ENCODE peak calls at places on chromosomes 4 and X, in four cellular contexts. N, Z, W and B are unnamed samples.
A peak's percentile ranks its signal among the peaks of the same experiment; 100 is the strongest.

GRCh38 chrX:94942603-94943002 is 1268.6 kb downstream of the FAM133A start:
- DNase-seq in N (no peak), W (no peak), Z (peak; percentile 20), B (no peak)

GRCh38 chrX:32448945-32449344 is 762.4 kb downstream of the DMD start:
- DNase-seq in W (no peak), N (no peak), Z (no peak), B (no peak)

GRCh38 chr4:72430050-72430449 is 139.0 kb downstream of the ADAMTS3 start:
- DNase-seq in Z (no peak), W (peak; percentile 50), N (no peak), B (peak; percentile 28)

GRCh38 chr4:6282247-6282646 is 12.6 kb downstream of the WFS1 start:
- DNase-seq in W (peak; percentile 24), N (no peak), Z (no peak), B (no peak)

GRCh38 chrX:109826954-109827708 is 94.1 kb upstream of the ACSL4 start:
- DNase-seq in Z (no peak), N (no peak), W (peak; percentile 81), B (peak; percentile 58)

GRCh38 chr4:6047130-6047673 is 29.0 kb upstream of the C4orf50 start:
- DNase-seq in N (no peak), Z (no peak), W (no peak), B (no peak)

GRCh38 chr4:142264961-142265360 is 581.1 kb downstream of the INPP4B start:
- DNase-seq in N (no peak), W (peak; percentile 75), Z (peak; percentile 19), B (peak; percentile 10)

GRCh38 chr4:141195095-141195707 is 25.5 kb upstream of the ZNF330 start:
- DNase-seq in Z (no peak), W (no peak), N (no peak), B (no peak)

GRCh38 chr4:47160095-47160494 is 128.7 kb downstream of the GABRB1 start:
- DNase-seq in W (no peak), N (no peak), Z (no peak), B (peak; percentile 8)

GRCh38 chrX:78946178-78946896 is 1.1 kb downstream of the P2RY10 start:
- DNase-seq in W (no peak), N (no peak), Z (no peak), B (no peak)

GRCh38 chr4:84825701-84826100 is 140.8 kb downstream of the WDFY3 start:
- DNase-seq in N (no peak), W (no peak), Z (no peak), B (no peak)

GRCh38 chr4:134200811-134201215 is 776 bp downstream of the PABPC4L start:
- DNase-seq in N (no peak), Z (peak; percentile 26), W (no peak), B (no peak)

GRCh38 chrX:23783569-23784486 is 855 bp downstream of the SAT1 start:
- DNase-seq in Z (no peak), N (no peak), W (peak; percentile 27), B (peak; percentile 28)

GRCh38 chr4:66640216-66640615 is 905.1 kb downstream of the CENPC start:
- DNase-seq in Z (no peak), N (no peak), W (no peak), B (no peak)

GRCh38 chr4:152536545-152537182 is 772 bp upstream of the FBXW7 start:
- DNase-seq in N (peak; percentile 36), W (peak; percentile 73), Z (peak; percentile 52), B (peak; percentile 59)

GRCh38 chr4:24930136-24930535 is 17.3 kb upstream of the CCDC149 start:
- DNase-seq in W (peak; percentile 36), Z (no peak), N (no peak), B (no peak)

GRCh38 chr4:24764305-24764704 is 31.1 kb upstream of the SOD3 start:
- DNase-seq in N (no peak), Z (no peak), W (no peak), B (no peak)

GRCh38 chrX:101347859-101348451 is 587 bp downstream of the TIMM8A start:
- DNase-seq in Z (no peak), N (peak; percentile 3), W (peak; percentile 59), B (peak; percentile 18)

GRCh38 chr4:57426779-57427395 is 316.7 kb upstream of the IGFBP7 start:
- DNase-seq in Z (peak; percentile 80), N (peak; percentile 76), W (peak; percentile 78), B (peak; percentile 92)

GRCh38 chr4:105171912-105172311 is 25.2 kb downstream of the TET2 start:
- DNase-seq in W (no peak), Z (no peak), N (no peak), B (no peak)

GRCh38 chr4:1723131-1723801 is 1.9 kb downstream of the TACC3 start:
- DNase-seq in Z (no peak), N (no peak), W (no peak), B (no peak)

GRCh38 chrX:154019633-154020499 is at the start of gene IRAK1:
- DNase-seq in W (peak; percentile 83), Z (peak; percentile 51), N (peak; percentile 32), B (peak; percentile 83)

GRCh38 chr4:5839751-5840674 is 52.9 kb downstream of the CRMP1 start:
- DNase-seq in Z (no peak), W (peak; percentile 62), N (no peak), B (no peak)

GRCh38 chr4:74166823-74167222 is 8.9 kb downstream of the MTHFD2L start:
- DNase-seq in Z (no peak), N (no peak), W (no peak), B (no peak)

GRCh38 chr4:186203391-186203802 is 12.0 kb downstream of the CYP4V2 start:
- DNase-seq in Z (no peak), N (peak; percentile 39), W (no peak), B (no peak)

GRCh38 chr4:146271466-146271865 is 57.1 kb downstream of the REELD1 start:
- DNase-seq in N (no peak), W (no peak), Z (no peak), B (no peak)

GRCh38 chr4:44157611-44158277 is 290.9 kb downstream of the KCTD8 start:
- DNase-seq in N (no peak), W (peak; percentile 2), Z (no peak), B (peak; percentile 61)

GRCh38 chr4:87241341-87241740 is 20.9 kb upstream of the KLHL8 start:
- DNase-seq in N (no peak), Z (no peak), W (no peak), B (no peak)

GRCh38 chr4:86498560-86499166 is 95.5 kb upstream of the PTPN13 start:
- DNase-seq in Z (peak; percentile 74), W (peak; percentile 79), N (peak; percentile 57), B (peak; percentile 83)

GRCh38 chr4:188110741-188111458 is 1.5 kb upstream of the TRIML2 start:
- DNase-seq in W (no peak), N (no peak), Z (no peak), B (no peak)